ENCODE peak calls at places on chromosomes 12 and 14, in ten cellular contexts. W is Calu3, L is OCI-LY7, N is colonic mucosa, J is GM12864, A is cardiac muscle cell, P is body of pancreas, B is choroid plexus epithelial cell, U is neural crest cell, T is spleen. M is an unnamed sample.

GRCh38 chr12:109639473-109639872 is 65.9 kb downstream of the MVK start:
- DNase-seq in N (no peak), T (no peak), W (no peak), J (no peak), P (no peak), B (no peak), U (no peak), L (no peak), A (no peak), M (no peak)

GRCh38 chr12:52391618-52392002 is 6.2 kb upstream of the KRT84 start:
- DNase-seq in N (peak; percentile 36), W (no peak), A (peak; percentile 20), P (peak; percentile 59), T (peak; percentile 63), B (no peak), J (no peak), U (no peak), L (no peak), M (no peak)

GRCh38 chr14:90810808-90811207 is 5.4 kb downstream of the TTC7B start:
- DNase-seq in N (no peak), L (no peak), B (no peak), T (no peak), A (no peak), J (no peak), W (no peak), U (no peak), P (no peak), M (no peak)

GRCh38 chr14:32546246-32546645 is 217.1 kb downstream of the AKAP6 start:
- DNase-seq in W (no peak), T (no peak), B (no peak), A (no peak), J (no peak), P (no peak), L (no peak), N (no peak), U (no peak), M (no peak)

GRCh38 chr12:115402443-115403170 is 718.6 kb upstream of the TBX3 start:
- DNase-seq in U (no peak), P (no peak), J (no peak), N (no peak), A (no peak), T (no peak), B (no peak), W (no peak), L (no peak), M (no peak)

GRCh38 chr14:60222820-60223219 is 26.2 kb upstream of the PPM1A start:
- DNase-seq in T (no peak), N (no peak), L (no peak), A (no peak), W (peak; percentile 72), U (no peak), B (no peak), P (peak; percentile 86), J (no peak), M (no peak)

GRCh38 chr12:55713721-55714120 is 2.1 kb upstream of the BLOC1S1 start:
- DNase-seq in T (no peak), A (peak; percentile 81), L (no peak), N (no peak), P (no peak), U (no peak), J (no peak), W (no peak), B (peak; percentile 82), M (no peak)

GRCh38 chr14:61927015-61927414 is 164.8 kb downstream of the SNAPC1 start:
- DNase-seq in A (no peak), W (no peak), N (no peak), T (no peak), P (no peak), L (no peak), U (no peak), B (peak; percentile 15), J (no peak), M (no peak)

GRCh38 chr14:23299986-23300686 is 2.5 kb downstream of the PPP1R3E start:
- DNase-seq in W (no peak), T (no peak), B (no peak), P (no peak), A (no peak), N (peak; percentile 27), U (no peak), L (peak; percentile 36), J (no peak), M (no peak)

GRCh38 chr14:23297878-23298277 is 4.8 kb downstream of the PPP1R3E start:
- DNase-seq in T (no peak), J (no peak), P (no peak), W (no peak), U (no peak), L (no peak), A (no peak), B (no peak), N (no peak), M (no peak)

GRCh38 chr14:23299186-23299521 is 3.5 kb downstream of the PPP1R3E start:
- DNase-seq in U (no peak), T (no peak), W (peak; percentile 49), B (no peak), P (no peak), N (no peak), A (no peak), J (no peak), L (no peak), M (no peak)

GRCh38 chr14:23300687-23301223 is 1.9 kb downstream of the PPP1R3E start:
- DNase-seq in W (peak; percentile 13), U (no peak), T (peak; percentile 85), L (peak; percentile 21), B (no peak), N (peak; percentile 65), J (no peak), P (peak; percentile 28), A (peak; percentile 41), M (no peak)

GRCh38 chr14:23299558-23299957 is 3.1 kb downstream of the PPP1R3E start:
- DNase-seq in P (no peak), W (no peak), B (peak; percentile 77), L (peak; percentile 52), A (peak; percentile 67), J (no peak), U (no peak), T (no peak), N (no peak), M (no peak)
- TF ChIP-seq CTCF in P (no peak), W (no peak), B (peak; percentile 52), L (peak; percentile 62), A (peak; percentile 29), J (peak; percentile 35), U (peak; percentile 57), T (no peak), N (no peak), M (peak; percentile 70)

DNA sequence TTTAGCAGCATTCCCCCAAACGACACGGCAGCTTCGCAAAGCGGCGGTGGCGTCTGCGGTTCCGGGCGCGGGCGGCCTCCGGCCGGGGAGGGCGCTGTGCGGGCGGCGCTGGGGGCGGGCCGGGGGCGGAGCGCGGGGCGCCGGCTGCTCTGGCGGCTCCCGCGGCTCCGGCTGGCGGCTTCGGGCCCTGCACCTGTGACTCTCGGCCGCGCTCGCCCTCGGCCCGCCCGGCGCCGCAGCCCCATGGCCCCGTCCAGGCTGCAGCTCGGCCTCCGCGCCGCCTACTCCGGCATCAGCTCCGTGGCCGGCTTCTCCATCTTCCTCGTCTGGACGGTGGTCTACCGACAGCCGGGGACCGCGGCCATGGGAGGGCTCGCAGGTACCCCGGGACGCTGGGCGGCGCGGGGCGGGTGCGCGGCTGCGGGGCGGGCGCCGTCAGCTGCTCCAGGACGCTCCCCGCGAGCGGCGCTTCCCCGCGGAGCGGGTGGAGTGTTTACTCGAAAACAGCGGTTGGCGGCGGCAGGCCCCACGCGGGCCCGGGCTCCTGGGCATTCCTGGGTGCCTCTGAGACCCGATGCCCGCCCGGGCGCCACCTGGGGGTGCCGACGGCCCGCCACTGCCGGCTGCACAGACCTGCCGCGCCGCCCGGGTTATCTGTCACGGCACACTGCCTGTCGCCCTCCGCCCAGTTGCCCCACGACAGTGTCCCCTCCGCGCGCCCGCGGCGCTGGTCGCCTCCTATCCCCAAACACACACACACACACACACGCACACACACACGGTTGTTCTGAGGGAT is at the start of gene SLC48A1:
- DNase-seq in L (peak; percentile 86), A (peak; percentile 62), P (peak; percentile 85), U (peak; percentile 70), W (peak; percentile 81), T (peak; percentile 96), J (no peak), N (peak; percentile 76), B (peak; percentile 53), M (no peak)
- TF ChIP-seq CTCF in L (peak; percentile 47), A (peak; percentile 29), P (no peak), U (peak; percentile 45), W (peak; percentile 9), T (no peak), J (peak; percentile 36), N (peak; percentile 17), B (peak; percentile 40), M (peak; percentile 63)

GRCh38 chr14:57869530-57870088 is 3.7 kb upstream of the SLC35F4 start:
- DNase-seq in A (no peak), W (peak; percentile 4), N (no peak), L (no peak), T (no peak), U (no peak), P (peak; percentile 9), B (no peak), J (no peak), M (no peak)

GRCh38 chr14:57870686-57871457 is 5.0 kb upstream of the SLC35F4 start:
- DNase-seq in P (no peak), N (no peak), T (no peak), W (no peak), J (no peak), U (no peak), B (no peak), L (no peak), A (no peak), M (no peak)

GRCh38 chr14:57875985-57876384 is 10.1 kb upstream of the SLC35F4 start:
- DNase-seq in J (no peak), T (no peak), B (no peak), U (no peak), W (no peak), A (no peak), L (no peak), P (no peak), N (no peak), M (no peak)

GRCh38 chr14:57875296-57875695 is 9.4 kb upstream of the SLC35F4 start:
- DNase-seq in B (no peak), A (no peak), U (no peak), L (no peak), T (no peak), P (no peak), W (no peak), J (no peak), N (no peak), M (no peak)

GRCh38 chr14:57871487-57872080 is 5.7 kb upstream of the SLC35F4 start:
- DNase-seq in W (peak; percentile 57), J (peak; percentile 8), N (no peak), T (no peak), L (peak; percentile 38), P (peak; percentile 23), U (peak; percentile 29), A (peak; percentile 70), B (peak; percentile 60), M (no peak)
- TF ChIP-seq CTCF in W (peak; percentile 59), J (peak; percentile 67), N (peak; percentile 13), T (peak; percentile 28), L (peak; percentile 78), P (no peak), U (peak; percentile 71), A (peak; percentile 89), B (peak; percentile 83), M (peak; percentile 72)

GRCh38 chr14:92599786-92600185 is 86.2 kb downstream of the RIN3 start:
- DNase-seq in T (no peak), L (no peak), N (no peak), P (no peak), J (no peak), B (no peak), W (no peak), A (no peak), U (no peak), M (no peak)

GRCh38 chr14:92596328-92596943 is 82.9 kb downstream of the RIN3 start:
- DNase-seq in P (no peak), N (no peak), L (no peak), W (no peak), B (peak; percentile 37), J (no peak), T (no peak), A (no peak), U (no peak), M (no peak)

GRCh38 chr14:92598549-92598905 is 84.9 kb downstream of the RIN3 start:
- DNase-seq in T (no peak), B (no peak), J (no peak), W (no peak), L (no peak), N (no peak), P (no peak), U (no peak), A (no peak), M (no peak)

GRCh38 chr14:92600318-92601053 is 86.9 kb downstream of the RIN3 start:
- DNase-seq in L (no peak), B (peak; percentile 89), T (no peak), N (no peak), A (peak; percentile 80), W (no peak), U (no peak), P (no peak), J (no peak), M (no peak)

GRCh38 chr14:92597873-92598548 is 84.4 kb downstream of the RIN3 start:
- DNase-seq in P (no peak), J (no peak), L (no peak), T (no peak), B (no peak), N (no peak), A (no peak), W (no peak), U (no peak), M (no peak)
- TF ChIP-seq CTCF in P (no peak), J (no peak), L (no peak), T (no peak), B (no peak), N (no peak), A (no peak), W (no peak), U (no peak), M (no peak)

M was measured in chondrocyte.